ENCODE peak calls at places on chromosome 18, in seven cellular contexts. H is trophoblast cell, R is IMR-90, P is H1, V is neuronal stem cell, M is mesendoderm, S is mesenchymal stem cell. N is an unnamed sample. For H3K4me1, the result is how much of the 10 kb centered on the place peaks cover.

GRCh38 chr18:35355140-35355618 is 11.0 kb upstream of the ZNF24 start:
- DNase-seq in H (peak), R (peak), P (peak), V (peak), M (peak), S (peak), N (peak)

GRCh38 chr18:49697757-49698595 is 115.4 kb downstream of the ACAA2 start:
- DNase-seq in H (no peak), R (peak), P (no peak), V (peak), M (peak), S (peak), N (peak)

GRCh38 chr18:71020342-71021096 is 731.7 kb downstream of the SOCS6 start:
- DNase-seq in H (no peak), R (peak), P (no peak), V (no peak), M (no peak), S (no peak), N (no peak)

GRCh38 chr18:58668897-58669296 is 2.4 kb upstream of the MALT1 start:
- DNase-seq in H (peak), R (peak), P (no peak), V (no peak), M (no peak), S (peak), N (no peak)

GRCh38 chr18:6589979-6590725 is 139.4 kb upstream of the ARHGAP28 start:
- DNase-seq in H (peak), R (no peak), P (no peak), V (no peak), M (no peak), S (no peak), N (no peak)

GRCh38 chr18:36769611-36770314 is 59.0 kb downstream of the TPGS2 start:
- DNase-seq in H (peak), R (no peak), P (peak), V (peak), M (peak), S (no peak), N (peak)

GRCh38 chr18:61676763-61677434 is 215.9 kb downstream of the RNF152 start:
- DNase-seq in H (peak), R (peak), P (no peak), V (no peak), M (no peak), S (no peak), N (no peak)

GRCh38 chr18:58511306-58511705 is 117.6 kb downstream of the ALPK2 start:
- DNase-seq in H (no peak), R (no peak), P (no peak), V (no peak), M (no peak), S (no peak), N (no peak)

GRCh38 chr18:50401888-50402287 is 27.0 kb downstream of the SKA1 start:
- DNase-seq in H (no peak), R (peak), P (peak), V (no peak), M (peak), S (no peak), N (peak)

GRCh38 chr18:48997985-48998831 is 47.4 kb upstream of the SMAD7 start:
- DNase-seq in H (peak), R (peak), P (no peak), V (no peak), M (peak), S (peak), N (peak)

GRCh38 chr18:44681611-44682010 is 923 bp downstream of the SETBP1 start:
- DNase-seq in H (no peak), R (no peak), P (no peak), V (no peak), M (no peak), S (peak), N (no peak)

GRCh38 chr18:44682871-44683221 is 2.2 kb downstream of the SETBP1 start:
- DNase-seq in H (no peak), R (no peak), P (peak), V (peak), M (peak), S (peak), N (peak)

GRCh38 chr18:44681039-44681595 is 429 bp downstream of the SETBP1 start:
- DNase-seq in H (no peak), R (no peak), P (no peak), V (no peak), M (no peak), S (no peak), N (no peak)

GRCh38 chr18:44683566-44683965 is 2.9 kb downstream of the SETBP1 start:
- DNase-seq in H (no peak), R (no peak), P (no peak), V (no peak), M (no peak), S (no peak), N (no peak)

GRCh38 chr18:44682181-44682870 is 1.6 kb downstream of the SETBP1 start:
- DNase-seq in H (no peak), R (no peak), P (peak), V (peak), M (peak), S (no peak), N (peak)
- H3K4me1 ChIP-seq in H (under half), R (under half), P (under half), V (under half), M (under half), S (under half), N (under half)

GRCh38 chr18:46402945-46403344 is 254.1 kb downstream of the LOXHD1 start:
- DNase-seq in H (no peak), R (no peak), P (no peak), V (no peak), M (peak), S (no peak), N (no peak)

GRCh38 chr18:46408334-46408987 is 248.6 kb downstream of the LOXHD1 start:
- DNase-seq in H (peak), R (no peak), P (no peak), V (no peak), M (peak), S (no peak), N (peak)

GRCh38 chr18:46407471-46408166 is 249.4 kb downstream of the LOXHD1 start:
- DNase-seq in H (no peak), R (peak), P (no peak), V (no peak), M (no peak), S (peak), N (no peak)

GRCh38 chr18:46405832-46406538 is 251.0 kb downstream of the LOXHD1 start:
- DNase-seq in H (no peak), R (no peak), P (no peak), V (no peak), M (no peak), S (no peak), N (no peak)

DNA sequence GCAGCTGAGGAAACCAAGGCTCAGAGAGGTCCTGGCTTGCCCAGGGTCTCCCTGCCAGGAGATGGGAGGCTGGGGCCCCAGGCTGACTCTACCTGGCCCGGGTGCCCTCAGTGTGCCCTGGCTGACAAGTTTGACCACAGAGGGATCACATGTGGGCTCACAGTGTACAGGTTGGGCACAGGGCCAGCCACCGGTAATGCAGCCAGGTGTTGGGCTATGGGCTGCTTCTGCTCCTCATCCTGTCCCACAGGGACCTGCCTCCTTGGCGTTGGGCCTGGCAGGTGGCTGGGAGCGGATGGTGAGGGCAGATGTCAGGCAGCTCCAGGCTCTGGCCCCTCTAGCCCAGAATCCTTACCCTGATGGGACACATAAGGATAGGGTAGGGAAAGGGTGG is 250.5 kb downstream of the LOXHD1 start:
- DNase-seq in H (no peak), R (no peak), P (no peak), V (no peak), M (no peak), S (no peak), N (no peak)
- H3K4ac ChIP-seq in H (no peak), R (no peak), P (no peak), V (no peak), M (no peak), S (no peak), N (no peak)

GRCh38 chr18:62754026-62754425 is 38.7 kb downstream of the PHLPP1 start:
- DNase-seq in H (no peak), R (no peak), P (no peak), V (no peak), M (no peak), S (no peak), N (no peak)
- H2BK120ac ChIP-seq in H (no peak), R (no peak), P (no peak), V (no peak), M (no peak), S (no peak), N (no peak)

GRCh38 chr18:12314586-12315305 is 6.7 kb downstream of the TUBB6 start:
- DNase-seq in H (no peak), R (no peak), P (no peak), V (no peak), M (no peak), S (no peak), N (no peak)
- H3K4me1 ChIP-seq in H (under half), R (under half), P (under half), V (under half), M (under half), S (under half), N (under half)

GRCh38 chr18:30940952-30941539 is 101.5 kb downstream of the DSC3 start:
- DNase-seq in H (no peak), R (no peak), P (no peak), V (no peak), M (no peak), S (no peak), N (no peak)
- H3K4ac ChIP-seq in H (no peak), R (no peak), P (no peak), V (no peak), M (no peak), S (no peak), N (no peak)

N was measured in H9.